ENCODE peak calls at places on chromosomes 2 and 18, in four cellular contexts. K, I, S and Y are unnamed samples.

GRCh38 chr2:175462246-175462645 is 280.7 kb upstream of the ATP5MC3 start:
- DNase-seq in K (no peak), I (no peak), S (no peak), Y (no peak)

GRCh38 chr2:40032650-40033319 is 253.7 kb upstream of the THUMPD2 start:
- DNase-seq in K (peak; percentile 92), I (no peak), S (no peak), Y (peak; percentile 95)

GRCh38 chr18:36350211-36350610 is 52.7 kb downstream of the FHOD3 start:
- DNase-seq in I (no peak), K (no peak), S (no peak), Y (no peak)

GRCh38 chr2:242098445-242099128 is 229.1 kb downstream of the RTP5 start:
- DNase-seq in I (no peak), S (no peak), K (peak; percentile 53), Y (no peak)

GRCh38 chr2:181307203-181307991 is 149.8 kb upstream of the ITGA4 start:
- DNase-seq in K (no peak), S (no peak), I (no peak), Y (no peak)

GRCh38 chr2:211093743-211094303 is 537.4 kb downstream of the CPS1 start:
- DNase-seq in K (no peak), I (no peak), S (peak; percentile 33), Y (no peak)

GRCh38 chr2:150626934-150627336 is 139.5 kb upstream of the RND3 start:
- DNase-seq in I (peak; percentile 39), S (no peak), K (no peak), Y (no peak)

GRCh38 chr18:76494181-76494540 is 881 bp downstream of the ZNF516 start:
- DNase-seq in I (peak; percentile 79), S (peak; percentile 70), K (peak; percentile 43), Y (peak; percentile 45)

GRCh38 chr2:47272031-47272864 is 117.1 kb upstream of the STPG4 start:
- DNase-seq in S (peak; percentile 59), I (peak; percentile 71), K (peak; percentile 39), Y (peak; percentile 49)

DNA sequence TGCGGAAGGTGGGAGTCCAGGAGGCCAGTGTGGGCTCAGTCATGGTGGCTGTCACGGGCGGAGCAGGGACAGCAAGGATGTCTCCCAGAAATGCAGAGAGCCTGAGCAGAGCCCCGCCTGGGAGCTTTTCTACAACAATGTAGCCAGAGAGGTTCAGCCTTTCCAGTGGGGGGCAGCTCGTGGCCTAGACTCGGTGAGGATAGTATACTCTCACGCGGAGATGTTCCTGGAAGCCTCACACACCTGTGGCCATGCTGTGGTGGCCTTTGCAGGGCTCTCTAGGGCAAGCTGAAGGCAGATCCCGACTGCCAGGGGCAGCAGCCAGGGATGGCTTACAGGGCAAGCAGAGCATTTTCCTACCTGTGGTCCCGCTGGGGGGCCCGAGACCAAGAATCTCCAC is 244.1 kb downstream of the LDLRAD4 start:
- DNase-seq in K (no peak), I (no peak), S (no peak), Y (no peak)
- H3K4me1 ChIP-seq in K (no peaks in the 10 kb centered on the region), I (no peaks in the 10 kb centered on the region), S (no peaks in the 10 kb centered on the region), Y (no peaks in the 10 kb centered on the region)

GRCh38 chr18:48815581-48816324 is 135.0 kb downstream of the SMAD7 start:
- DNase-seq in I (no peak), K (peak; percentile 62), S (no peak), Y (no peak)

GRCh38 chr18:48814490-48815181 is 136.1 kb downstream of the SMAD7 start:
- DNase-seq in K (peak; percentile 47), S (no peak), I (no peak), Y (no peak)

GRCh38 chr18:48811401-48811800 is 139.4 kb downstream of the SMAD7 start:
- DNase-seq in S (no peak), I (no peak), K (no peak), Y (no peak)

GRCh38 chr18:48815182-48815520 is 135.6 kb downstream of the SMAD7 start:
- DNase-seq in K (no peak), I (no peak), S (no peak), Y (no peak)

GRCh38 chr18:48813833-48814489 is 136.8 kb downstream of the SMAD7 start:
- DNase-seq in K (no peak), S (no peak), I (no peak), Y (no peak)
- H3K4me2 ChIP-seq in K (no peak overlapping the region), S (no peak overlapping the region), I (no peak overlapping the region), Y (no peak overlapping the region)

DNA sequence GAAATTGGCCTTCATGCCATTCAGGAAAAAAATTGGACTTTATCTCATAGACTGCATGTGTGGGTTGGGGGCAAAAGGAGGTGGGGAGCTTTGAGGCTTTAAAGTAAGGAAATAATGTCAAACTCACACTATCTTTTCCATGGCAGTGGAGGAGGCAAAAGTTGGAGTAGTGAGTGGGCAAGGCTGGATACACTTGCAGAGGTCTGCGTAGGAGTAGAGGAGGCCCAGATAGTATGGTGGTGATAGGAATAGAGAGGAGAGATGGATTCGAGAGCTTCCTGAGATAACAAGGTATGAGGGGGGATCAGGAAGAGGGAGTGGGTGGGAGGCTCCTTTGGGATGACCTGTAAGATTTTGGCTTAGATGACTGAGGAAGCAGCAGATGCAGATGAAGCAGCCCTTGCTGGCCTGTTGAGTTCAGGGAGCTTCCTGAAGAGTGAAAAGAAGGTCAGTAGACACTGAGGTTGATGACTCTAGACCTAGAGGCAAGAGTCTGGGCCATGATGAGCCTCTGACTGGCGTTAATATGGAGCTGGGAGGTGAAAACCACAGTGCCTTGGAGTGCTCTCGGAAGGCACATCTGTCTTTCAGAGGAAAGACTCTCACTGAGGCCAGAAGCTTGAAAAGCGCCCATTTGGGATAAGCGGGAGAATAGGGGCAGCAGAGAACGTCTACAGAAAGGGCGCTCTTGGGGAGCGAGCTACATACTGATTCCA is 5.8 kb downstream of the UNC50 start:
- DNase-seq in I (no peak), K (no peak), S (no peak), Y (no peak)
- H3K36me3 ChIP-seq in I (peaks cover 10% of the 10 kb centered on the region), K (peaks cover 36% of the 10 kb centered on the region), S (peaks cover 6% of the 10 kb centered on the region), Y (peaks cover 11% of the 10 kb centered on the region)

DNA sequence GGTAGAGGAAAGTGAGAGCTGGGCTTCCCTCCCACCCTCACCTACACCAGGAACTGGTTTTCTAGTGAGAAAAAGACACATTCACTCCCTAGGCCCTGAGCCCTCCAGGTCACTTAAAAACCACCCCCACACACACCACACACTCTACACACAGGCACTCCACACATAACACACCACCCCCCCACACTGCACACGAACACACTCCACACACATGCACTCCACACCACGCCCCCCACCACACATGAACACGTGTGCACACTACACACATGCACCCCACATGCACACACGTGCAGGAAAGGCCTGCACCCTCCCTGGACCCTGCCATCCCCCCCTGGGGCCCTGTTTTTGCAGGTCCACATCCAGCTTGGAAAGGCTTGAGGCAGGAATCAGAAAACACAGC is 67.6 kb downstream of the RALBP1 start:
- DNase-seq in S (no peak), K (no peak), I (no peak), Y (no peak)
- H3K4me1 ChIP-seq in S (no peaks in the 10 kb centered on the region), K (peaks cover 20% of the 10 kb centered on the region), I (no peaks in the 10 kb centered on the region), Y (no peaks in the 10 kb centered on the region)

GRCh38 chr2:222864296-222864695 is 3.5 kb downstream of the ACSL3 start:
- DNase-seq in S (peak; percentile 9), K (peak; percentile 84), I (peak; percentile 42), Y (peak; percentile 84)
- H3K4me2 ChIP-seq in S (peak overlapping the region; percentile 90), K (peak overlapping the region; percentile 67), I (peak overlapping the region; percentile 91), Y (peak overlapping the region; percentile 94)

GRCh38 chr2:27370026-27370815 is at the start of the genes EIF2B4 and SNX17:
- DNase-seq in I (peak; percentile 99), S (peak; percentile 99), K (peak; percentile 99), Y (peak; percentile 99)
- H3K36me3 ChIP-seq in I (peaks cover 4% of the 10 kb centered on the region), S (peaks cover 5% of the 10 kb centered on the region), K (peaks cover 40% of the 10 kb centered on the region), Y (peaks cover 33% of the 10 kb centered on the region)

DNA sequence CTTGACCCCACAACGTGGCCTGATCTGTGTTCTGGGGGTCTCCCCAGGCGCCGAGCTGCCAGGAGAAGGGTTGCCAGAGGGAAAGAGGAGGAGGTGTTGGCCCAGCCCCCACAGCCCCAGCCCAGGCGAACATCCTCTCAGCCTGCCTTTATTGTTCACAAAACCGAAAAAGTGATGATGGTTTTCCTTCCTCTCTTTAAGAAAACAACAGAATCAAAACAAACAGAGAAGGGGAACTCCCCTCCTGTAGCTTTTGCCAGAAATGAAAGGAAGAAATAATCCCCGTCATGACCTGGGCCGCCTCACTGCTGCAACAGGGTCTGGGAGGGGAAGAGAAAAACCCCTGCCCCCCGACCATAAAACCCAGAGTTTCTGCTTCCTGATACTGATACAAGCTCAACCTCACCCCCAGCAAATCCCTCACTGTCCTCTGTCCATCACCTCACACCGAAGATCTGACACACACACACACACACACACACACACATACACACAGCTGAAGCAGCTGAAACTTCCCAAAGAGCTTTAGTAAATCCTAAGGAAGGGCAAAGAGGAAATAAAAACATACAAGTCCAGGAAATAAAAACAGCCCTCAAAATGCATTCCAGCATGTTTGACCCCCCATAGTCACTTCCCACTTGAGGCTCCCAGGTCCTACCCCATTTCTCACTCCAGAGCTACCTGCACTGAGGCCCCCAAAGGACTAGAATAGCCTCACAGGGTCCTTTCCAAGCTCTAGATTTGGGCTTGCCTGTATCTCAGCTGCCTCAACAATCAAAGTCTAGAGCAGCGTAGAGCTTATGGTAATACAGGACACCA is 51.8 kb downstream of the ZFP36L2 start:
- DNase-seq in S (no peak), I (no peak), K (no peak), Y (no peak)
- H3K4me1 ChIP-seq in S (peaks cover 23% of the 10 kb centered on the region), I (peaks cover 12% of the 10 kb centered on the region), K (peaks cover 14% of the 10 kb centered on the region), Y (peaks cover 2% of the 10 kb centered on the region)